ENCODE peak calls at places on chromosomes 3 and 15, in ten cellular contexts. U is colonic mucosa; Z is CD8-positive, alpha-beta memory T cell; B is ovary; P is Peyer's patch; V is endodermal cell; E is neuronal stem cell; R is IMR-90; L is sigmoid colon; X is thoracic aorta. O is an unnamed sample.

GRCh38 chr15:63052128-63052826 is 9.7 kb downstream of the TPM1 start:
- DNase-seq in B (no peak), U (no peak), L (no peak), V (no peak), X (no peak), E (no peak), P (no peak), Z (no peak), R (no peak), O (no peak)

GRCh38 chr3:125157183-125157582 is 55.4 kb downstream of the SLC12A8 start:
- DNase-seq in B (no peak), V (peak; percentile 7), L (no peak), Z (no peak), U (no peak), P (no peak), R (no peak), E (no peak), X (no peak), O (no peak)

GRCh38 chr3:69197922-69198540 is 75.6 kb upstream of the LMOD3 start:
- DNase-seq in U (no peak), R (no peak), X (no peak), B (no peak), P (peak; percentile 51), V (no peak), L (no peak), E (no peak), Z (peak; percentile 61), O (no peak)

GRCh38 chr15:79401301-79401700 is 30.8 kb upstream of the MINAR1 start:
- DNase-seq in Z (no peak), L (no peak), E (no peak), B (no peak), V (no peak), X (no peak), R (no peak), P (no peak), U (no peak), O (no peak)

GRCh38 chr3:187572431-187572830 is 97.8 kb downstream of the SST start:
- DNase-seq in E (no peak), L (no peak), V (no peak), Z (no peak), P (no peak), X (no peak), U (no peak), R (no peak), B (no peak), O (no peak)

GRCh38 chr3:72617420-72618024 is 230.7 kb downstream of the SHQ1 start:
- DNase-seq in V (no peak), X (no peak), B (no peak), U (no peak), L (no peak), R (no peak), Z (no peak), E (no peak), P (no peak), O (no peak)

GRCh38 chr15:86231864-86232801 is 152.5 kb downstream of the AGBL1 start:
- DNase-seq in X (no peak), B (no peak), U (peak; percentile 31), Z (peak; percentile 9), E (peak; percentile 46), L (no peak), R (no peak), V (peak; percentile 84), P (no peak), O (peak; percentile 29)

GRCh38 chr3:125403789-125404188 is 28.7 kb upstream of the ZNF148 start:
- DNase-seq in V (no peak), Z (no peak), R (peak; percentile 52), B (no peak), X (no peak), E (no peak), L (no peak), P (no peak), U (no peak), O (no peak)

GRCh38 chr3:119643528-119643927 is 16.9 kb downstream of the POPDC2 start:
- DNase-seq in U (no peak), V (no peak), X (no peak), L (no peak), P (no peak), E (no peak), Z (no peak), B (no peak), R (peak; percentile 87), O (no peak)

GRCh38 chr15:70112018-70112395 is 14.3 kb upstream of the TLE3 start:
- DNase-seq in P (peak; percentile 10), B (no peak), R (no peak), X (no peak), Z (no peak), L (no peak), E (no peak), V (no peak), U (no peak), O (no peak)

GRCh38 chr15:34336333-34336732 is 1.2 kb downstream of the SLC12A6 start:
- DNase-seq in E (no peak), B (no peak), Z (no peak), L (no peak), V (no peak), U (no peak), P (no peak), R (no peak), X (no peak), O (no peak)
- H3K4me1 ChIP-seq in E (peaks cover 5% of the 10 kb centered on the region), B (peaks cover 2% of the 10 kb centered on the region), Z (peaks cover 66% of the 10 kb centered on the region), L (no peaks in the 10 kb centered on the region), V (peaks cover 2% of the 10 kb centered on the region), U (no peaks in the 10 kb centered on the region), P (peaks cover 11% of the 10 kb centered on the region), R (peaks cover 7% of the 10 kb centered on the region), X (peaks cover 56% of the 10 kb centered on the region), O (peaks cover 6% of the 10 kb centered on the region)

DNA sequence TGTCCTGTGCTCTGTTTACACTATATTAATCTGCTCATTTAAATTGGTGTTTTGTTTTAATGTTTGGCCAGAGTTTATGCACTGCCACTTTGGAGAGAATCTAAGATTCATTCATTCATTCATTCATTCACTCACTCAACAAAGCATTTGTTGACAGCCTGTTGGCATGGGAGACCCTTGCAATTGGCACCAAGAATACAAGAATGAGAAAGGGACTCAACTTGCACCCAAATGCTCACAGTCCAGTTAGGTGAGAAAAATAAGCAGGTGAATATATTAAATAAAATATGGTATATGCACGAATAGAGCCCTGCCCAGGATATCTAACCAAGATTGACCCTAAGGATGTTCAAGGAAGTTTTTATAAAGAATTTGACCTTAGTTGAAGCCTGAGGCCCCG is 80.4 kb downstream of the TGFBR2 start:
- DNase-seq in Z (no peak), V (no peak), B (no peak), L (no peak), X (no peak), U (no peak), P (no peak), E (no peak), R (no peak), O (no peak)
- H3K4me1 ChIP-seq in Z (peaks cover 88% of the 10 kb centered on the region), V (no peaks in the 10 kb centered on the region), B (peaks cover 26% of the 10 kb centered on the region), L (no peaks in the 10 kb centered on the region), X (peaks cover 96% of the 10 kb centered on the region), U (peaks cover 8% of the 10 kb centered on the region), P (peaks cover 59% of the 10 kb centered on the region), E (peaks cover 2% of the 10 kb centered on the region), R (peaks cover 19% of the 10 kb centered on the region), O (peaks cover 42% of the 10 kb centered on the region)

GRCh38 chr3:150756491-150757059 is 6.4 kb downstream of the SIAH2 start:
- DNase-seq in U (peak; percentile 56), V (peak; percentile 5), P (no peak), Z (no peak), X (no peak), B (no peak), L (no peak), E (no peak), R (no peak), O (no peak)
- H3K4me1 ChIP-seq in U (peaks cover 19% of the 10 kb centered on the region), V (peaks cover 9% of the 10 kb centered on the region), P (peaks cover 58% of the 10 kb centered on the region), Z (peaks cover 46% of the 10 kb centered on the region), X (peaks cover 69% of the 10 kb centered on the region), B (peaks cover 37% of the 10 kb centered on the region), L (no peaks in the 10 kb centered on the region), E (no peaks in the 10 kb centered on the region), R (peaks cover 14% of the 10 kb centered on the region), O (peaks cover 19% of the 10 kb centered on the region)

GRCh38 chr15:90000175-90000923 is 775 bp upstream of the ZNF710 start:
- DNase-seq in P (peak; percentile 77), X (no peak), R (peak; percentile 15), Z (no peak), E (peak; percentile 41), U (no peak), B (peak; percentile 62), L (peak; percentile 72), V (peak; percentile 77), O (peak; percentile 79)
- H3K4me1 ChIP-seq in P (peaks cover 30% of the 10 kb centered on the region), X (peaks cover 29% of the 10 kb centered on the region), R (peaks cover 27% of the 10 kb centered on the region), Z (peaks cover 40% of the 10 kb centered on the region), E (peaks cover 26% of the 10 kb centered on the region), U (peaks cover 25% of the 10 kb centered on the region), B (peaks cover 9% of the 10 kb centered on the region), L (no peaks in the 10 kb centered on the region), V (peaks cover 27% of the 10 kb centered on the region), O (peaks cover 10% of the 10 kb centered on the region)

GRCh38 chr3:146503459-146504202 is 34.3 kb upstream of the PLSCR2 start:
- DNase-seq in Z (no peak), E (no peak), V (no peak), R (peak; percentile 95), U (peak; percentile 65), B (no peak), P (no peak), X (no peak), L (no peak), O (no peak)

GRCh38 chr3:146507331-146508120 is 36.9 kb downstream of the PLSCR1 start:
- DNase-seq in U (no peak), P (no peak), L (no peak), E (no peak), R (no peak), Z (no peak), B (no peak), V (no peak), X (no peak), O (no peak)

GRCh38 chr3:146505496-146505895 is 36.1 kb upstream of the PLSCR2 start:
- DNase-seq in X (no peak), R (no peak), L (no peak), P (no peak), E (no peak), B (no peak), V (no peak), Z (no peak), U (no peak), O (no peak)

GRCh38 chr3:146502887-146503458 is 33.6 kb upstream of the PLSCR2 start:
- DNase-seq in P (no peak), E (no peak), Z (no peak), U (no peak), B (no peak), R (peak; percentile 13), L (no peak), X (no peak), V (no peak), O (no peak)

GRCh38 chr3:146504546-146505197 is 35.3 kb upstream of the PLSCR2 start:
- DNase-seq in X (no peak), P (no peak), B (no peak), V (peak; percentile 70), E (no peak), L (no peak), U (no peak), R (no peak), Z (no peak), O (no peak)
- H3K4me1 ChIP-seq in X (peaks cover 8% of the 10 kb centered on the region), P (no peaks in the 10 kb centered on the region), B (no peaks in the 10 kb centered on the region), V (peaks cover 14% of the 10 kb centered on the region), E (peaks cover 2% of the 10 kb centered on the region), L (no peaks in the 10 kb centered on the region), U (peaks cover 6% of the 10 kb centered on the region), R (peaks cover 8% of the 10 kb centered on the region), Z (no peaks in the 10 kb centered on the region), O (no peaks in the 10 kb centered on the region)

DNA sequence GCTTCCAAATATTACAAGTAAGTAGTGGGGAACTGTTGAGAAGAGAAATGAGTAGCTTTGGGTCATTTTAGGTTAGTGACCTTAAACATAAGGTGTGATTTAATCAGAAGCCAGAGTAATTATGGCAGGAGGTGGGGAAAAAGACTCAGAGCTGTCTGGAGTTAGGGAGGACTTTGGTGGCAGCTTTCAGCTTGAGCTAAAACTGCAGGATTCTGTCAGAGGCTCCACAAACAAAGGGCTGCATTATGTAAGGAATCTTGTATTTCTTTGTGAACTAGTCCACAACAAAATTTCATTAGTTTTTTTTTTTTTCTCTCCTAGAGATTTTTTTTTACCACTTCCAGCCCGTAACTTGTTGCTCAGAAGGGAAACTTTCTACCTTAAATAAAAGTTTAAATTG is 345.3 kb downstream of the TIGIT start:
- DNase-seq in U (no peak), Z (no peak), B (no peak), L (no peak), R (no peak), X (no peak), P (no peak), E (no peak), V (no peak), O (no peak)
- H3K4me1 ChIP-seq in U (no peaks in the 10 kb centered on the region), Z (no peaks in the 10 kb centered on the region), B (no peaks in the 10 kb centered on the region), L (no peaks in the 10 kb centered on the region), R (no peaks in the 10 kb centered on the region), X (no peaks in the 10 kb centered on the region), P (no peaks in the 10 kb centered on the region), E (peaks cover 5% of the 10 kb centered on the region), V (no peaks in the 10 kb centered on the region), O (no peaks in the 10 kb centered on the region)

O was measured in right cardiac atrium.